ENCODE peak calls at places on chromosomes 16 and 17, in nine cellular contexts. One of them, this sample, is unnamed.
A peak's percentile ranks its signal among the peaks of the same experiment; 100 is the strongest.

GRCh38 chr16:56933266-56933619 is 1.3 kb downstream of the HERPUD1 start:
- DNase-seq in fibroblast of the conjunctiva: no peak
- DNase-seq in activated T-cell treated with anti-CD3 and anti-CD28 coated beads for 4 hours: no peak
- DNase-seq in ACHN: no peak
- DNase-seq in nucleus accumbens: no peak
- DNase-seq in NCI-H1092 treated with DMSO at 0.1 percent for 48 hours: no peak
- DNase-seq in OCI-LY7: no peak
- DNase-seq in endothelial cell: no peak
- DNase-seq in T-helper 17 cell: no peak
- DNase-seq in this sample: no peak

GRCh38 chr16:89798832-89799370 is 17.5 kb downstream of the FANCA start:
- DNase-seq in activated T-cell treated with anti-CD3 and anti-CD28 coated beads for 4 hours: no peak
- DNase-seq in NCI-H1092 treated with DMSO at 0.1 percent for 48 hours: no peak
- DNase-seq in endothelial cell: peak; percentile 29
- DNase-seq in ACHN: no peak
- DNase-seq in T-helper 17 cell: no peak
- DNase-seq in OCI-LY7: no peak
- DNase-seq in fibroblast of the conjunctiva: no peak
- DNase-seq in nucleus accumbens: no peak
- DNase-seq in this sample: no peak

GRCh38 chr16:70706948-70707465 is 21.2 kb upstream of the MTSS2 start:
- DNase-seq in endothelial cell: no peak
- DNase-seq in fibroblast of the conjunctiva: peak; percentile 89
- DNase-seq in T-helper 17 cell: no peak
- DNase-seq in NCI-H1092 treated with DMSO at 0.1 percent for 48 hours: no peak
- DNase-seq in ACHN: no peak
- DNase-seq in activated T-cell treated with anti-CD3 and anti-CD28 coated beads for 4 hours: no peak
- DNase-seq in OCI-LY7: no peak
- DNase-seq in nucleus accumbens: no peak
- DNase-seq in this sample: no peak

GRCh38 chr17:3695723-3696411 is at the start of gene P2RX5:
- DNase-seq in T-helper 17 cell: no peak
- DNase-seq in ACHN: peak; percentile 34
- DNase-seq in NCI-H1092 treated with DMSO at 0.1 percent for 48 hours: no peak
- DNase-seq in endothelial cell: peak; percentile 42
- DNase-seq in nucleus accumbens: no peak
- DNase-seq in fibroblast of the conjunctiva: no peak
- DNase-seq in OCI-LY7: peak; percentile 87
- DNase-seq in activated T-cell treated with anti-CD3 and anti-CD28 coated beads for 4 hours: peak; percentile 11
- DNase-seq in this sample: peak; percentile 80

GRCh38 chr17:49101054-49101534 is 31.5 kb upstream of the B4GALNT2 start:
- DNase-seq in nucleus accumbens: no peak
- DNase-seq in NCI-H1092 treated with DMSO at 0.1 percent for 48 hours: no peak
- DNase-seq in T-helper 17 cell: no peak
- DNase-seq in OCI-LY7: no peak
- DNase-seq in activated T-cell treated with anti-CD3 and anti-CD28 coated beads for 4 hours: no peak
- DNase-seq in endothelial cell: no peak
- DNase-seq in ACHN: no peak
- DNase-seq in fibroblast of the conjunctiva: no peak
- DNase-seq in this sample: no peak

GRCh38 chr17:66347661-66348604 is 45.5 kb downstream of the PRKCA start:
- DNase-seq in nucleus accumbens: no peak
- DNase-seq in OCI-LY7: no peak
- DNase-seq in endothelial cell: no peak
- DNase-seq in fibroblast of the conjunctiva: peak; percentile 16
- DNase-seq in ACHN: peak; percentile 55
- DNase-seq in T-helper 17 cell: no peak
- DNase-seq in activated T-cell treated with anti-CD3 and anti-CD28 coated beads for 4 hours: no peak
- DNase-seq in NCI-H1092 treated with DMSO at 0.1 percent for 48 hours: peak; percentile 88
- DNase-seq in this sample: no peak

GRCh38 chr16:80024443-80024842 is 423.9 kb upstream of the MAF start:
- DNase-seq in fibroblast of the conjunctiva: no peak
- DNase-seq in OCI-LY7: no peak
- DNase-seq in ACHN: no peak
- DNase-seq in endothelial cell: no peak
- DNase-seq in nucleus accumbens: no peak
- DNase-seq in NCI-H1092 treated with DMSO at 0.1 percent for 48 hours: no peak
- DNase-seq in T-helper 17 cell: no peak
- DNase-seq in activated T-cell treated with anti-CD3 and anti-CD28 coated beads for 4 hours: no peak
- DNase-seq in this sample: no peak

GRCh38 chr16:14307623-14308356 is 236.7 kb downstream of the MRTFB start:
- DNase-seq in OCI-LY7: peak; percentile 53
- DNase-seq in endothelial cell: no peak
- DNase-seq in ACHN: peak; percentile 31
- DNase-seq in fibroblast of the conjunctiva: no peak
- DNase-seq in NCI-H1092 treated with DMSO at 0.1 percent for 48 hours: no peak
- DNase-seq in T-helper 17 cell: no peak
- DNase-seq in activated T-cell treated with anti-CD3 and anti-CD28 coated beads for 4 hours: no peak
- DNase-seq in nucleus accumbens: no peak
- DNase-seq in this sample: no peak